ENCODE peak calls at places on chromosomes 4 and X, in ten cellular contexts. A is activated CD4-positive, alpha-beta T cell treated with anti-CD3 and anti-CD28 coated beads, Interleukin-2, amount 10 ng/mL, durations not matched to agents 7 days and 5 days; P is coronary artery; B is central memory CD4-positive, alpha-beta T cell; O is caudate nucleus; X is omental fat pad; U is fibroblast of the aortic adventitia; K is stimulated activated CD4-positive, alpha-beta T cell treated with anti-CD3 and anti-CD28 coated beads, Interleukin-15, amount 100 ng/mL, for 1 hour; N is HS-5; E is AG09309. V is an unnamed sample.

GRCh38 chr4:120921456-120922389 is 803 bp downstream of the PRDM5 start:
- DNase-seq in K (no peak), P (peak; percentile 81), X (peak; percentile 39), E (no peak), A (peak; percentile 22), U (peak; percentile 75), O (peak; percentile 30), B (no peak), N (peak; percentile 37), V (peak; percentile 47)

GRCh38 chrX:78622834-78623233 is 36.3 kb downstream of the RTL3 start:
- DNase-seq in E (no peak), P (no peak), X (no peak), B (no peak), A (no peak), O (no peak), K (no peak), N (no peak), U (no peak), V (no peak)

GRCh38 chr4:58113083-58113482 is 1002.9 kb upstream of the IGFBP7 start:
- DNase-seq in E (no peak), A (no peak), U (no peak), X (no peak), N (no peak), B (no peak), P (no peak), K (no peak), O (no peak), V (no peak)

GRCh38 chr4:161303551-161303950 is 860.2 kb downstream of the FSTL5 start:
- DNase-seq in A (no peak), X (no peak), N (no peak), O (no peak), U (no peak), P (no peak), K (no peak), E (no peak), B (no peak), V (no peak)

GRCh38 chrX:97876697-97877407 is 993.1 kb downstream of the RPA4 start:
- DNase-seq in A (no peak), K (no peak), P (no peak), N (no peak), X (no peak), U (no peak), E (peak; percentile 18), O (no peak), B (no peak), V (no peak)

GRCh38 chr4:7192252-7193039 is at the start of gene SORCS2:
- DNase-seq in E (no peak), K (no peak), A (peak; percentile 36), N (no peak), P (peak; percentile 72), U (peak; percentile 41), X (no peak), O (peak; percentile 30), B (peak; percentile 23), V (peak; percentile 74)

GRCh38 chr4:20506827-20507226 is 193.4 kb upstream of the PACRGL start:
- DNase-seq in B (no peak), P (no peak), N (peak; percentile 72), O (no peak), K (no peak), X (no peak), A (no peak), E (peak; percentile 80), U (peak; percentile 93), V (no peak)

GRCh38 chrX:36957425-36958328 is 50.5 kb upstream of the FAM47C start:
- DNase-seq in U (no peak), O (no peak), E (no peak), A (no peak), P (no peak), X (no peak), B (no peak), N (no peak), K (no peak), V (peak; percentile 79)

GRCh38 chrX:141220342-141221008 is 21.8 kb downstream of the SPANXC start:
- DNase-seq in O (no peak), A (no peak), X (no peak), N (peak; percentile 58), E (peak; percentile 8), P (no peak), B (no peak), K (no peak), U (peak; percentile 65), V (no peak)

GRCh38 chr4:37726666-37727065 is 40.5 kb upstream of the RELL1 start:
- DNase-seq in O (no peak), U (peak; percentile 66), X (no peak), K (no peak), N (no peak), E (no peak), P (no peak), B (no peak), A (no peak), V (no peak)

GRCh38 chr4:118941799-118942198 is 53.1 kb downstream of the SYNPO2 start:
- DNase-seq in P (no peak), A (no peak), E (no peak), O (no peak), B (no peak), K (no peak), U (peak; percentile 35), N (no peak), X (no peak), V (peak; percentile 51)

V was measured in right lobe of liver.